ENCODE peak calls at places on chromosomes 12 and 14, in six cellular contexts. V, M, N, S, G and R are unnamed samples. For H3K4me1, the result is how much of the 10 kb centered on the place peaks cover.

GRCh38 chr12:95796982-95797289 is 6.4 kb upstream of the NTN4 start:
- DNase-seq in M (peak), V (peak), N (no peak), S (no peak), G (no peak), R (no peak)

GRCh38 chr14:75125617-75126016 is 1.2 kb downstream of the NEK9 start:
- DNase-seq in S (no peak), G (no peak), N (no peak), V (peak), M (peak), R (no peak)

GRCh38 chr12:97716356-97716755 is 253.8 kb downstream of the RMST start:
- DNase-seq in N (no peak), M (no peak), G (peak), S (no peak), V (peak), R (no peak)

GRCh38 chr12:109549613-109550309 is 23.5 kb downstream of the MMAB start:
- DNase-seq in N (no peak), S (no peak), M (no peak), V (no peak), G (no peak), R (no peak)

GRCh38 chr12:5203274-5203673 is 159.6 kb downstream of the KCNA5 start:
- DNase-seq in V (no peak), M (no peak), G (no peak), S (no peak), N (no peak), R (no peak)

GRCh38 chr14:103427485-103428443 is 42.5 kb downstream of the MARK3 start:
- DNase-seq in N (no peak), M (peak), S (peak), V (peak), G (no peak), R (no peak)

GRCh38 chr14:80213602-80214001 is 2.3 kb upstream of the DIO2 start:
- DNase-seq in G (peak), V (peak), M (peak), S (no peak), N (no peak), R (no peak)

GRCh38 chr14:71464840-71465239 is 467.4 kb upstream of the RGS6 start:
- DNase-seq in V (no peak), N (no peak), G (no peak), S (no peak), M (no peak), R (no peak)

GRCh38 chr12:89992668-89993401 is 284.2 kb upstream of the ATP2B1 start:
- DNase-seq in V (no peak), N (no peak), G (no peak), S (peak), M (no peak), R (no peak)

GRCh38 chr14:53608369-53608768 is 348.3 kb downstream of the BMP4 start:
- DNase-seq in V (peak), N (no peak), M (no peak), G (no peak), S (no peak), R (no peak)

GRCh38 chr14:98592611-98593170 is 679.3 kb downstream of the BCL11B start:
- DNase-seq in G (no peak), S (no peak), V (no peak), M (no peak), N (no peak), R (no peak)

GRCh38 chr12:5511644-5512584 is 80.0 kb downstream of the NTF3 start:
- DNase-seq in M (peak), V (no peak), N (peak), G (peak), S (no peak), R (no peak)

GRCh38 chr12:95126076-95126475 is 52.7 kb upstream of the NR2C1 start:
- DNase-seq in M (no peak), N (no peak), S (no peak), G (no peak), V (no peak), R (no peak)

GRCh38 chr12:71250186-71250585 is 92.4 kb upstream of the TSPAN8 start:
- DNase-seq in N (no peak), V (peak), S (no peak), M (no peak), G (no peak), R (no peak)

DNA sequence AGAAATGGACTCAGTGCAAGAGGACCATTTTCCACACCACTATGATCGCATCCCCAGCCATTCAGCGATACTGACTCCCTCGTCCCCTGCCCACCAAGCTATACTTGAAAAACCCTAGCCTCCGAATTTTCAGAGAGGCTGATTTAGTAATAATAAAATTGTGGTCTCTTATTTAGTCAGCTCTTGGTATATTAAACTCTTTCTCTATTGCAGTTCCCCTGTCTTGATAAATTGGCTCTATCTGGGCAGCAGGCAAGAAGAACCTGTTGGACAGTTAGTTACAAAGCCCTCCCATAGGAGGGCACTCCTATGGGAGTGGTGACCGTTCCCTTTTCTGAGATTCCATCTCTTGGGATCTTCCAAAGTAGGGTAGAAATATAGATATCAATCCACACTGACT is 33.6 kb downstream of the NFKBIA start:
- DNase-seq in G (no peak), S (no peak), M (no peak), V (no peak), N (no peak), R (no peak)
- H3K4me1 ChIP-seq in G (under half), S (under half), M (under half), V (under half), N (under half), R (under half)

GRCh38 chr12:122865268-122866231 is 30.3 kb downstream of the HIP1R start:
- DNase-seq in M (no peak), G (peak), N (peak), S (no peak), V (no peak), R (peak)

GRCh38 chr12:122868471-122869177 is 27.3 kb downstream of the VPS37B start:
- DNase-seq in M (no peak), N (peak), G (no peak), S (no peak), V (no peak), R (peak)

GRCh38 chr12:122866379-122866778 is 29.5 kb downstream of the VPS37B start:
- DNase-seq in V (no peak), G (no peak), N (peak), M (no peak), S (no peak), R (no peak)

GRCh38 chr12:122867701-122868461 is 28.0 kb downstream of the VPS37B start:
- DNase-seq in G (no peak), N (peak), V (no peak), M (no peak), S (no peak), R (peak)

DNA sequence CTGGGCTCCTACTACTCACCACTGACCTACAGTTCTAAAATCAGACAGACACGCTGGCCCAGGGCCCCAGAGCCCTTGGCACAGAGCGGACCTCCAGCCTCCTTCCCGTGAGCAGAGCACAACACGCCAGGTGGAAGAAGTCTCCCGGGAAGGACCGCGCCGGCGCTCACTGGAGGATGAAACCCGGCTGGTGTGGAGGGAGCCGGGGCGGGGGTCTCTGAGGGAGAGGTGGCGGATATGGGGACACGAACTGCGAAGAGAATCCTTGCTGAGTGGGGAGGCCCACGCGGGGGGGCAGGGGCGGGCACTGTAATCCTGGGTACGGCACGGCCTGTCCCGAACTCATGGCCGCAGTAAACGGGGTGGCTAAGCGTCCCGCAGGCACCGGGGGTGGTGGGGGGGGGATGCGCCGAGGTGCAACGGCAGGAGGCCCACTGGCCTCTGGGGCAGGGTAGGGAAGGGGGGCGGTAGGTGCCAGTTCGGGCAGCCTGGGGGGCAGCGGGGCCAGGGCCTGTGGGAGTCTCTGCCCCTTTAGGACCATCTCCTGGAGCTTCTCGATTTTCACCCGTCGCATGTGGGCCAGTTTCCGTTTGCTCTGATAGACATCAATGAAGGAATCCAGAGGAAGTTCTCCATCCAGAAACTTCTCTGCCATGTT is 28.8 kb downstream of the VPS37B start:
- DNase-seq in M (no peak), N (peak), S (no peak), V (no peak), G (no peak), R (no peak)
- H3K27ac ChIP-seq in M (no peak), N (no peak), S (no peak), V (no peak), G (peak), R (no peak)

DNA sequence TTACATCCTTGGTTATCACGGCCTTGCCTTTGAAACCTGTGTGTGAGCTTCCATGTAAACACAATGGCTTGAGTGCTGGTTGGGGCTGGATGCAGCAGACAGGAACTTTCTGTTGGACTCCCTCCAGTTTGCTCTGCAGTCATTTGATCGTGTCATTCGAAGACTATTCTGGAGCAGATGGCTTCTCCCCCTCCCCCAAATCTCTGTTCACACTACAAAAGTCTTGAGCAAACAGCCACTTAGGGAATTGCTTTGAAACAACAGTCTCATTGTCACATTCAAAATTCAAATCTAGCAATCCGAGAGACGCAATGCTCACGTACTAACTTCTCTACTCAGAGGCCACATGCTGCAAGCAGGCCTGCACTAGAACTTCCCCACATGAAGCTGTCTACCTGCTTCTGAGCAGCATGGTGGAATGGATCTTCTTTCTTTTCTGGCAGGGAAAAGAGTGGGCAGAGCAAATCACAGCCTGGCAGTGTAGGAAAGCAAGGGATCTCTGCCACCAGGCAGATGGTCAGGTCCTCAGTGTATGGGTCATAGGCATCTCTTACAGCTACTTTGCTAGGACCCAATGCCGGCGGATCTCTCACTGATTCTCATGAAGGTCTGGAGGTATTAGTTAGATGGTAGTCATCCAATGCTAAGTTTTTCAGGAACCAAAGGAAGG is 214.2 kb downstream of the PPM1H start:
- DNase-seq in M (peak), N (no peak), S (no peak), G (no peak), V (no peak), R (no peak)
- H3K4me1 ChIP-seq in M (under half), N (under half), S (under half), G (under half), V (under half), R (under half)

DNA sequence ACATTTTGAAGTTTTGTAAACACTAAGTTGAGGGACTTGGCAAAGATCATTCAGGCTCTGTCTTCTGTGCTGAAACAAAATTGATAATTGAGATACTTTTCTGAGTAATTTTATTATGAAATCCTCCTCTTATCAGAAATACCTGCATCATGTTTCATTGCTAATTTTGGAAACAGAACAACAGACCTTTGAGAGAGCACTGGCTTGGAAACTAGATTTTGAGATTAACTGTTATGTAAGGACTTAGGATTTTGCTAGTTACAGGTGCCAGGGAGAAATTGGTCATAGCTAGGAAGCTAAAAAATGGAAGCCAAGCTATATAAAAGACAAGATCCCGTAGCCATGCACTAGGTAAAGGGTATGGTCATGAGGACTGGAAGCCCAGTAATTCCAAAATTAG is 201.8 kb upstream of the DCN start:
- DNase-seq in N (no peak), V (no peak), M (no peak), G (no peak), S (no peak), R (no peak)
- H3K27ac ChIP-seq in N (no peak), V (no peak), M (no peak), G (no peak), S (no peak), R (no peak)

DNA sequence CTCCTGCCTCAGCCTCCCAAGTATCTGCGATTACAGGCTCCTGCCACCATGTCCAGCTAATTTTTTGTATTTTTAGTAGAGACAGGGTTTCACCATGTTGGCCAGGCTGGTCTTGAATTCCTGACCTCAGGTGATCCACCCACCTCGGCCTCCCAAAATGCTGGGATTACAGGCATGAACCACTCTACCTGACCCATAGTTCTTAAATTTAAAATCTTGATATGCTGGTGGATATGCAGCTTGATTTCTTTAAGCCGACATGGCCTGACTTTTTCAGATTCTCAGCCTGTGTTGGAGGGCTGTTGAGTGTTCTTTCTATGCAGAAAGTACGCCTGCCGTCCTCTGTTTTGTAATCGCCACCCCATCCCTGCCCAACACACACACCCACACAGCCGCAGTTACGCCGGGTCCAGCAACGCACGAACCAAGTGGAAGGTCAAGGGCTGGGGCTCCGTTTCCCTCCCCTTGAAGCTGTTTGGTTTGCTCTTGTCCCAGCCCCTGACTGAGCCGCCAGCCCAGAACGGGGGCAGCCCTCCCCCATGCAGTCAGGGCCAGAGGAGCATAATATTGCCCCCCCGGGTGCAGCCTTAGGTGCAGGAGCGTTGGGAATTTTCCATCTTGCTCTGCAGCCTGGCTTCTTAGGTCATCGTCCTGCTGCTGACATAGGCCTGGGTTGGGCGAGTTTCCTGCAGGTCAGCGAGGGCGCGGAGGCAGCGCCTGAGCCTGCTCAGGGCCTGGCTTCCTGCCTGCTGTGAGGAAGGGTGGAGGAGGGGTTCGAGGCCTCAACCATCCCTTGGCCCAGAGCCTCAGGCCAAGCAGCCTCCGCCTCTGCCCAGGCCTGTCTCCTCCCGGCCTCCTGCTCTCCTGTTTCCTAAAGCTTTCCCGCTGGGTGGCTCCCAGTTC is 44.2 kb downstream of the PSMA6 start:
- DNase-seq in N (peak), G (peak), M (peak), S (no peak), V (peak), R (peak)
- H3K4me1 ChIP-seq in N (under half), G (under half), M (under half), S (under half), V (half or more), R (under half)

GRCh38 chr12:464484-465267 is 4.9 kb downstream of the B4GALNT3 start:
- DNase-seq in G (peak), S (no peak), N (no peak), V (no peak), M (no peak), R (peak)
- H3K27ac ChIP-seq in G (peak), S (no peak), N (no peak), V (no peak), M (no peak), R (peak)

GRCh38 chr12:20490213-20490612 is 121.9 kb downstream of the PDE3A start:
- DNase-seq in V (no peak), N (no peak), G (no peak), S (no peak), M (peak), R (no peak)

GRCh38 chr12:20492251-20492728 is 124.0 kb downstream of the PDE3A start:
- DNase-seq in N (no peak), S (no peak), V (peak), M (peak), G (no peak), R (peak)

GRCh38 chr12:20491290-20491689 is 123.0 kb downstream of the PDE3A start:
- DNase-seq in V (no peak), S (no peak), M (no peak), N (no peak), G (no peak), R (no peak)

GRCh38 chr12:20487519-20487918 is 119.2 kb downstream of the PDE3A start:
- DNase-seq in S (no peak), G (no peak), M (no peak), N (no peak), V (no peak), R (no peak)

DNA sequence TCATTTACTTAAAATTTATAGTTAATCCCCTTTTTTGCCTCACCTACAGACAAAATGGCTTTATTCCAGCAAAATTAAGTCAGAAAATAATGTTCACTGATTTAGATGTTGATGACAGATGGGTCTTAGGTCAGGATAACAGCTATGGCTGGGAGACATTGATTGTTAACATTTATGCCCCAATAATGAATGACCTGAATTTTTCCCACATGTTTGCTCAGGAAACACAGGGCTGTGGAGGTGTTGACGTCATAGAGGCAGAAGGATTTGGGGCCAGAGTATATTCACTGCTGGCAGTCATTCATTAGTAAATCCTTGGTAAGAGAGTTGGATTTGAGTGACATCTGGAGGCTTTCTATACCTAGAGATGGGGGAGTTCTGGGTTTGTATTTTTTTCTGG is 121.3 kb downstream of the PDE3A start:
- DNase-seq in G (no peak), N (no peak), M (peak), V (no peak), S (no peak), R (no peak)
- H3K4me1 ChIP-seq in G (under half), N (under half), M (under half), V (under half), S (under half), R (under half)

DNA sequence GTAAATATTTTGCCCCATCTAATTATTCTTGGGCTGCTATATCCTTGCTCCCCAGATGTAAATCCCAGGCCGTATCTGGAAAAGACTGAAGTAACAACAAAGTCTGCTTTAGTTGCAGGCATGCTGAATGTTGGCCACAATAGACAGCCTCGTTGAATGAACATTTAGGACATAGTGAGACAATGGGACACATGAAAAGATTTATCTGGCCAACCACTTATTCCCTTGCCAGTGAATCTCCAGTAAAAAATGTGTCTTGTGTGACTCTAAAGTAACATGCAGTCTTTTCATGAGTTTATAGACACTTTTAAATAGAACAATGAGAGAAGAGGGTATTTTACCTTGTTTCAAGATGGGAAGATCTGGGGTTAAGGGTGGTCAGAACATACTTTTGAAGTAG is 60.2 kb upstream of the STXBP6 start:
- DNase-seq in S (no peak), V (no peak), N (no peak), G (no peak), M (no peak), R (no peak)
- H3K27ac ChIP-seq in S (no peak), V (no peak), N (peak), G (no peak), M (no peak), R (no peak)

GRCh38 chr14:97416550-97416949 is 619.4 kb downstream of the VRK1 start:
- DNase-seq in V (no peak), S (no peak), G (no peak), N (no peak), M (no peak), R (no peak)

GRCh38 chr14:97413991-97414717 is 617.0 kb downstream of the VRK1 start:
- DNase-seq in N (no peak), G (no peak), S (no peak), M (no peak), V (no peak), R (no peak)

GRCh38 chr14:97415907-97416306 is 618.7 kb downstream of the VRK1 start:
- DNase-seq in V (no peak), S (no peak), M (no peak), G (no peak), N (no peak), R (no peak)

GRCh38 chr14:97412933-97413574 is 615.9 kb downstream of the VRK1 start:
- DNase-seq in G (no peak), N (no peak), S (no peak), V (no peak), M (no peak), R (no peak)

GRCh38 chr14:97414718-97415098 is 617.5 kb downstream of the VRK1 start:
- DNase-seq in M (no peak), G (no peak), S (no peak), N (no peak), V (no peak), R (no peak)
- H3K4me1 ChIP-seq in M (under half), G (under half), S (under half), N (under half), V (under half), R (under half)